ENCODE peak calls at places on chromosomes 3 and 15, in nine cellular contexts. W is mucosa of descending colon; D is activated gamma-delta T cell treated with Interleukin-2 at 50 U/mL for 16 hours; G is GM04504; Q is activated naive CD4-positive, alpha-beta T cell; O is stimulated activated CD4-positive, alpha-beta T cell treated with anti-CD3 and anti-CD28 coated beads, Interleukin-12 subunit alpha, Interleukin-12 subunit beta, amount 100 ng/mL, for 48 hours; B is BE2C; H is Kasumi-1; N is substantia nigra. X is an unnamed sample.

GRCh38 chr3:5317572-5317971 is 130.1 kb downstream of the EDEM1 start:
- DNase-seq in W (no peak), D (no peak), G (no peak), Q (no peak), O (no peak), B (no peak), H (no peak), N (no peak), X (no peak)

GRCh38 chr15:72774696-72775383 is 8.7 kb downstream of the ADPGK start:
- DNase-seq in W (no peak), D (no peak), G (no peak), Q (no peak), O (no peak), B (no peak), H (peak; percentile 32), N (no peak), X (no peak)

GRCh38 chr3:194121881-194122280 is 14.1 kb upstream of the HES1 start:
- DNase-seq in W (no peak), D (no peak), G (no peak), Q (no peak), O (no peak), B (no peak), H (no peak), N (no peak), X (no peak)

GRCh38 chr3:193869221-193870201 is 266.4 kb upstream of the HES1 start:
- DNase-seq in W (peak; percentile 71), D (no peak), G (peak; percentile 52), Q (no peak), O (no peak), B (no peak), H (peak; percentile 91), N (no peak), X (no peak)

GRCh38 chr15:61228025-61228901 is 839 bp downstream of the RORA start:
- DNase-seq in W (no peak), D (no peak), G (no peak), Q (no peak), O (no peak), B (peak; percentile 26), H (no peak), N (no peak), X (peak; percentile 24)

GRCh38 chr3:191412764-191413163 is 48.2 kb upstream of the PYDC2 start:
- DNase-seq in W (no peak), D (no peak), G (peak; percentile 91), Q (no peak), O (no peak), B (no peak), H (no peak), N (no peak), X (no peak)

GRCh38 chr3:45554001-45554691 is 40.4 kb upstream of the LIMD1 start:
- DNase-seq in W (no peak), D (no peak), G (no peak), Q (no peak), O (no peak), B (no peak), H (peak; percentile 79), N (no peak), X (peak; percentile 46)

GRCh38 chr15:70054884-70055387 is 42.8 kb downstream of the TLE3 start:
- DNase-seq in W (no peak), D (no peak), G (no peak), Q (no peak), O (no peak), B (peak; percentile 16), H (no peak), N (no peak), X (no peak)

GRCh38 chr3:184320099-184320445 is 5.7 kb downstream of the EIF4G1 start:
- DNase-seq in W (peak; percentile 95), D (no peak), G (peak; percentile 97), Q (no peak), O (no peak), B (peak; percentile 92), H (peak; percentile 74), N (peak; percentile 84), X (peak; percentile 96)

GRCh38 chr3:129552287-129553050 is 9.5 kb downstream of the H1-8 start:
- DNase-seq in W (no peak), D (no peak), G (no peak), Q (no peak), O (no peak), B (peak; percentile 29), H (no peak), N (no peak), X (no peak)

GRCh38 chr3:127860223-127860622 is 37.9 kb upstream of the MGLL start:
- DNase-seq in W (no peak), D (no peak), G (no peak), Q (no peak), O (no peak), B (no peak), H (no peak), N (no peak), X (no peak)

GRCh38 chr3:160196511-160197104 is 28.6 kb upstream of the C3orf80 start:
- DNase-seq in W (no peak), D (no peak), G (no peak), Q (no peak), O (no peak), B (no peak), H (no peak), N (no peak), X (no peak)

GRCh38 chr15:35181538-35181937 is 96.4 kb upstream of the NANOGP8 start:
- DNase-seq in W (no peak), D (no peak), G (no peak), Q (no peak), O (no peak), B (no peak), H (no peak), N (no peak), X (no peak)

GRCh38 chr3:184259878-184260570 is 1.3 kb downstream of the CAMK2N2 start:
- DNase-seq in W (no peak), D (peak; percentile 25), G (no peak), Q (no peak), O (no peak), B (peak; percentile 55), H (peak; percentile 45), N (no peak), X (no peak)